ENCODE peak calls at places on chromosomes 11 and 22, in ten cellular contexts. M is stimulated activated naive CD8-positive, alpha-beta T cell treated with anti-CD3 and anti-CD28 coated beads, Interleukin-15, Interleukin-2, amounts not matched to agents 100 U/mL and 50 U/mL, for 24 hours; Y is NCI-H1417; O is T1000; I is activated CD8-positive, alpha-beta memory T cell treated with anti-CD3 and anti-CD28 coated beads, Interleukin-2, amount 10 ng/mL, durations not matched to agents 7 days and 5 days; Z is HCEC 1CT; K is M059J; G is stimulated activated CD4-positive, alpha-beta T cell treated with anti-CD3 and anti-CD28 coated beads, Interleukin-1b, Interleukin-23, amount 100 ng/mL, for 24 hours; T is activated gamma-delta T cell treated with Interleukin-2 at 50 U/mL for 16 hours; N is WTC11. Q is an unnamed sample.

GRCh38 chr11:118522571-118523072 is 4.7 kb upstream of the TTC36 start:
- DNase-seq in Z (peak; percentile 63), N (peak; percentile 51), T (no peak), O (no peak), Y (peak; percentile 40), M (no peak), I (no peak), G (no peak), K (peak; percentile 47), Q (no peak)

GRCh38 chr11:57514538-57515331 is 767 bp downstream of the SLC43A1 start:
- DNase-seq in Y (peak; percentile 73), G (no peak), O (no peak), K (peak; percentile 55), Z (peak; percentile 30), M (peak; percentile 72), N (peak; percentile 56), I (peak; percentile 76), T (peak; percentile 48), Q (no peak)

GRCh38 chr11:67372993-67373915 is at the start of gene CLCF1:
- DNase-seq in Y (peak; percentile 56), G (no peak), N (peak; percentile 68), K (peak; percentile 91), Z (peak; percentile 62), T (peak; percentile 88), M (peak; percentile 76), I (peak; percentile 78), O (peak; percentile 63), Q (peak; percentile 45)

GRCh38 chr11:66045177-66045639 is 3.8 kb downstream of the GAL3ST3 start:
- DNase-seq in K (peak; percentile 59), N (peak; percentile 93), Z (peak; percentile 64), O (peak; percentile 58), G (peak; percentile 82), Y (peak; percentile 81), I (peak; percentile 86), M (peak; percentile 90), T (peak; percentile 86), Q (peak; percentile 65)

GRCh38 chr11:60377737-60378136 is 595 bp upstream of the MS4A7 start:
- DNase-seq in O (no peak), N (no peak), I (no peak), Y (no peak), M (no peak), G (no peak), K (peak; percentile 25), Z (no peak), T (no peak), Q (no peak)

GRCh38 chr11:61791737-61792309 is 576 bp downstream of the TMEM258 start:
- DNase-seq in Z (peak; percentile 83), K (peak; percentile 92), M (peak; percentile 60), T (no peak), I (peak; percentile 79), G (no peak), N (peak; percentile 35), Y (peak; percentile 85), O (peak; percentile 66), Q (peak; percentile 82)

GRCh38 chr22:22588485-22589164 is 29.6 kb upstream of the PRAME start:
- DNase-seq in T (no peak), Z (no peak), G (no peak), N (no peak), I (no peak), O (no peak), Y (no peak), M (no peak), K (no peak), Q (no peak)

GRCh38 chr11:6755303-6755952 is 16.3 kb downstream of the OR2AG2 start:
- DNase-seq in Z (peak; percentile 33), I (peak; percentile 51), G (no peak), K (peak; percentile 32), T (peak; percentile 34), O (no peak), Y (peak; percentile 36), N (peak; percentile 50), M (peak; percentile 45), Q (no peak)

GRCh38 chr11:44607324-44607962 is 42.0 kb downstream of the CD82 start:
- DNase-seq in T (no peak), O (no peak), N (no peak), G (no peak), Y (no peak), M (peak; percentile 50), I (no peak), K (peak; percentile 85), Z (peak; percentile 45), Q (no peak)

GRCh38 chr11:67167715-67168114 is 48.7 kb downstream of the KDM2A start:
- DNase-seq in Y (no peak), O (no peak), N (no peak), T (no peak), K (peak; percentile 42), Z (no peak), G (no peak), M (no peak), I (no peak), Q (no peak)

GRCh38 chr11:112161012-112161411 is 2.9 kb downstream of the IL18 start:
- DNase-seq in I (no peak), N (no peak), M (no peak), Y (no peak), Z (no peak), O (no peak), K (no peak), G (no peak), T (no peak), Q (no peak)

GRCh38 chr11:104956528-104956927 is 11.8 kb downstream of the CASP4 start:
- DNase-seq in O (no peak), K (no peak), N (no peak), M (no peak), Y (no peak), G (no peak), I (no peak), Z (no peak), T (no peak), Q (no peak)

GRCh38 chr11:129639300-129639699 is 176.3 kb upstream of the TMEM45B start:
- DNase-seq in I (peak; percentile 50), K (peak; percentile 98), N (no peak), O (peak; percentile 6), Z (peak; percentile 99), M (peak; percentile 21), Y (peak; percentile 20), G (no peak), T (no peak), Q (peak; percentile 42)

GRCh38 chr11:16896716-16897115 is 117.5 kb downstream of the PLEKHA7 start:
- DNase-seq in K (no peak), T (no peak), G (no peak), I (no peak), N (no peak), M (no peak), Z (no peak), Y (peak; percentile 83), O (no peak), Q (no peak)

GRCh38 chr11:2300290-2300935 is 1.3 kb downstream of the C11orf21 start:
- DNase-seq in T (peak; percentile 47), K (no peak), Y (no peak), O (no peak), M (no peak), N (no peak), I (peak; percentile 68), Z (no peak), G (no peak), Q (no peak)

GRCh38 chr22:44734801-44735517 is 17.4 kb upstream of the ARHGAP8 start:
- DNase-seq in Y (no peak), Z (no peak), G (no peak), K (no peak), O (no peak), M (no peak), I (no peak), N (no peak), T (no peak), Q (no peak)

GRCh38 chr11:127071606-127072005 is 71.0 kb upstream of the KIRREL3 start:
- DNase-seq in T (no peak), G (no peak), Y (peak; percentile 96), N (no peak), K (no peak), O (no peak), Z (no peak), I (no peak), M (no peak), Q (no peak)

GRCh38 chr11:130383363-130384168 is 44.8 kb downstream of the ADAMTS8 start:
- DNase-seq in K (peak; percentile 97), Y (no peak), G (no peak), M (no peak), O (peak; percentile 64), T (no peak), I (no peak), Z (peak; percentile 89), N (peak; percentile 34), Q (peak; percentile 40)

GRCh38 chr11:12042215-12042676 is 33.8 kb upstream of the DKK3 start:
- DNase-seq in Z (peak; percentile 99), M (no peak), T (no peak), G (no peak), K (peak; percentile 98), I (no peak), N (no peak), O (no peak), Y (no peak), Q (peak; percentile 58)

GRCh38 chr22:46006379-46007002 is 29.5 kb upstream of the WNT7B start:
- DNase-seq in T (peak; percentile 90), K (peak; percentile 90), Z (peak; percentile 88), I (peak; percentile 91), N (peak; percentile 92), G (peak; percentile 88), Y (peak; percentile 90), M (peak; percentile 96), O (peak; percentile 72), Q (peak; percentile 57)

GRCh38 chr11:12725047-12725862 is 51.0 kb downstream of the TEAD1 start:
- DNase-seq in N (no peak), M (no peak), K (no peak), I (no peak), G (no peak), O (no peak), Y (no peak), Z (no peak), T (no peak), Q (no peak)

GRCh38 chr11:88552377-88553029 is 215.0 kb upstream of the CTSC start:
- DNase-seq in O (no peak), I (peak; percentile 74), M (peak; percentile 48), G (peak; percentile 28), Z (peak; percentile 71), T (peak; percentile 33), Y (peak; percentile 47), N (peak; percentile 73), K (peak; percentile 52), Q (no peak)

GRCh38 chr22:36510966-36511881 is 4.4 kb upstream of the FOXRED2 start:
- DNase-seq in Z (peak; percentile 38), T (peak; percentile 17), Y (peak; percentile 34), N (peak; percentile 66), I (peak; percentile 55), M (peak; percentile 53), G (no peak), K (peak; percentile 44), O (no peak), Q (no peak)

GRCh38 chr11:78560826-78561484 is 13.7 kb downstream of the NARS2 start:
- DNase-seq in Z (peak; percentile 21), T (no peak), N (no peak), I (no peak), K (peak; percentile 23), G (no peak), M (no peak), Y (peak; percentile 41), O (no peak), Q (no peak)

Q was measured in amniotic stem cell.